ENCODE peak calls at places on chromosomes 5 and 9, in four cellular contexts. One of them, this sample, is unnamed. For H3K4me1, the result is how much of the 10 kb centered on the place peaks cover.

GRCh38 chr5:73950441-73950873 is 324.5 kb downstream of the ARHGEF28 start:
- DNase-seq in A549: no peak
- DNase-seq in GM23248: peak
- DNase-seq in CD4-positive, CD25-positive, alpha-beta regulatory T cell: no peak
- DNase-seq in this sample: no peak

GRCh38 chr9:21591221-21592062 is 109.3 kb upstream of the IFNE start:
- DNase-seq in A549: peak
- DNase-seq in GM23248: peak
- DNase-seq in CD4-positive, CD25-positive, alpha-beta regulatory T cell: peak
- DNase-seq in this sample: no peak

GRCh38 chr9:93132287-93132927 is 1.6 kb downstream of the NINJ1 start:
- DNase-seq in A549: peak
- DNase-seq in GM23248: peak
- DNase-seq in CD4-positive, CD25-positive, alpha-beta regulatory T cell: no peak
- DNase-seq in this sample: peak

GRCh38 chr9:87267251-87267679 is 230.4 kb upstream of the DAPK1 start:
- DNase-seq in A549: no peak
- DNase-seq in GM23248: peak
- DNase-seq in CD4-positive, CD25-positive, alpha-beta regulatory T cell: no peak
- DNase-seq in this sample: no peak

GRCh38 chr5:99037668-99038067 is 108.9 kb upstream of the CHD1 start:
- DNase-seq in A549: no peak
- DNase-seq in GM23248: no peak
- DNase-seq in CD4-positive, CD25-positive, alpha-beta regulatory T cell: peak
- DNase-seq in this sample: no peak

GRCh38 chr5:194603-195209 is 3.4 kb downstream of the LRRC14B start:
- DNase-seq in A549: no peak
- DNase-seq in GM23248: no peak
- DNase-seq in CD4-positive, CD25-positive, alpha-beta regulatory T cell: no peak
- DNase-seq in this sample: no peak

GRCh38 chr5:24385617-24386016 is 259.2 kb downstream of the CDH10 start:
- DNase-seq in A549: no peak
- DNase-seq in GM23248: no peak
- DNase-seq in CD4-positive, CD25-positive, alpha-beta regulatory T cell: no peak
- DNase-seq in this sample: no peak

GRCh38 chr5:139863855-139864558 is 68.4 kb downstream of the PSD2 start:
- DNase-seq in A549: peak
- DNase-seq in GM23248: peak
- DNase-seq in CD4-positive, CD25-positive, alpha-beta regulatory T cell: peak
- DNase-seq in this sample: peak

GRCh38 chr9:107628444-107628843 is 138.9 kb upstream of the KLF4 start:
- DNase-seq in A549: no peak
- DNase-seq in GM23248: no peak
- DNase-seq in CD4-positive, CD25-positive, alpha-beta regulatory T cell: no peak
- DNase-seq in this sample: no peak

GRCh38 chr9:2132484-2133082 is 117.4 kb downstream of the SMARCA2 start:
- DNase-seq in A549: peak
- DNase-seq in GM23248: peak
- DNase-seq in CD4-positive, CD25-positive, alpha-beta regulatory T cell: peak
- DNase-seq in this sample: no peak

GRCh38 chr5:125398466-125398865 is 652.0 kb upstream of the ZNF608 start:
- DNase-seq in A549: no peak
- DNase-seq in GM23248: no peak
- DNase-seq in CD4-positive, CD25-positive, alpha-beta regulatory T cell: no peak
- DNase-seq in this sample: no peak

GRCh38 chr9:19087601-19088000 is 15.1 kb downstream of the HAUS6 start:
- DNase-seq in A549: no peak
- DNase-seq in GM23248: peak
- DNase-seq in CD4-positive, CD25-positive, alpha-beta regulatory T cell: no peak
- DNase-seq in this sample: no peak

GRCh38 chr9:78613006-78613405 is 316.1 kb downstream of the PSAT1 start:
- DNase-seq in A549: no peak
- DNase-seq in GM23248: no peak
- DNase-seq in CD4-positive, CD25-positive, alpha-beta regulatory T cell: no peak
- DNase-seq in this sample: no peak

GRCh38 chr9:116873937-116874900 is 187.1 kb downstream of the TRIM32 start:
- DNase-seq in A549: no peak
- DNase-seq in GM23248: no peak
- DNase-seq in CD4-positive, CD25-positive, alpha-beta regulatory T cell: no peak
- DNase-seq in this sample: no peak

GRCh38 chr5:134142806-134143205 is 28.3 kb downstream of the TCF7 start:
- DNase-seq in A549: no peak
- DNase-seq in GM23248: no peak
- DNase-seq in CD4-positive, CD25-positive, alpha-beta regulatory T cell: no peak
- DNase-seq in this sample: no peak

GRCh38 chr5:167626341-167627118 is 664.9 kb upstream of the WWC1 start:
- DNase-seq in A549: no peak
- DNase-seq in GM23248: peak
- DNase-seq in CD4-positive, CD25-positive, alpha-beta regulatory T cell: no peak
- DNase-seq in this sample: no peak

GRCh38 chr9:38687389-38687842 is 32.5 kb downstream of the FAM240B start:
- DNase-seq in A549: peak
- DNase-seq in GM23248: no peak
- DNase-seq in CD4-positive, CD25-positive, alpha-beta regulatory T cell: peak
- DNase-seq in this sample: no peak

GRCh38 chr9:129071526-129072131 is 9.3 kb upstream of the DOLPP1 start:
- DNase-seq in A549: no peak
- DNase-seq in GM23248: no peak
- DNase-seq in CD4-positive, CD25-positive, alpha-beta regulatory T cell: peak
- DNase-seq in this sample: peak

GRCh38 chr9:132622144-132622543 is 39.7 kb downstream of the BARHL1 start:
- DNase-seq in A549: no peak
- DNase-seq in GM23248: peak
- DNase-seq in CD4-positive, CD25-positive, alpha-beta regulatory T cell: no peak
- DNase-seq in this sample: no peak

GRCh38 chr5:59712836-59713487 is 180.6 kb downstream of the PDE4D start:
- DNase-seq in A549: no peak
- DNase-seq in GM23248: no peak
- DNase-seq in CD4-positive, CD25-positive, alpha-beta regulatory T cell: peak
- DNase-seq in this sample: no peak

GRCh38 chr5:155250601-155251000 is 237.0 kb downstream of the KIF4B start:
- DNase-seq in A549: no peak
- DNase-seq in GM23248: no peak
- DNase-seq in CD4-positive, CD25-positive, alpha-beta regulatory T cell: no peak
- DNase-seq in this sample: peak

GRCh38 chr5:66727630-66728029 is 131.4 kb downstream of the MAST4 start:
- DNase-seq in A549: no peak
- DNase-seq in GM23248: no peak
- DNase-seq in CD4-positive, CD25-positive, alpha-beta regulatory T cell: no peak
- DNase-seq in this sample: no peak

GRCh38 chr9:134317431-134318414 is 8.5 kb upstream of the RXRA start:
- DNase-seq in A549: no peak
- DNase-seq in GM23248: peak
- DNase-seq in CD4-positive, CD25-positive, alpha-beta regulatory T cell: no peak
- DNase-seq in this sample: no peak

GRCh38 chr5:180873628-180874520 is 12.8 kb upstream of the ZFP62 start:
- DNase-seq in A549: no peak
- DNase-seq in GM23248: peak
- DNase-seq in CD4-positive, CD25-positive, alpha-beta regulatory T cell: peak
- DNase-seq in this sample: no peak

GRCh38 chr9:87109182-87109581 is 161.9 kb upstream of the GAS1 start:
- DNase-seq in A549: no peak
- DNase-seq in GM23248: peak
- DNase-seq in CD4-positive, CD25-positive, alpha-beta regulatory T cell: no peak
- DNase-seq in this sample: no peak

GRCh38 chr9:89137548-89138462 is 40.8 kb downstream of the SHC3 start:
- DNase-seq in A549: peak
- DNase-seq in GM23248: peak
- DNase-seq in CD4-positive, CD25-positive, alpha-beta regulatory T cell: no peak
- DNase-seq in this sample: no peak

GRCh38 chr9:82540175-82540574 is 522.8 kb downstream of the RASEF start:
- DNase-seq in A549: no peak
- DNase-seq in GM23248: peak
- DNase-seq in CD4-positive, CD25-positive, alpha-beta regulatory T cell: no peak
- DNase-seq in this sample: no peak

GRCh38 chr9:111400564-111400898 is 70.5 kb upstream of the OR2K2 start:
- DNase-seq in A549: no peak
- DNase-seq in GM23248: peak
- DNase-seq in CD4-positive, CD25-positive, alpha-beta regulatory T cell: no peak
- DNase-seq in this sample: no peak

GRCh38 chr9:34809504-34810186 is 99.7 kb upstream of the CCL21 start:
- DNase-seq in A549: no peak
- DNase-seq in GM23248: peak
- DNase-seq in CD4-positive, CD25-positive, alpha-beta regulatory T cell: no peak
- DNase-seq in this sample: no peak

GRCh38 chr9:129259373-129259772 is 81.3 kb upstream of the IER5L start:
- DNase-seq in A549: no peak
- DNase-seq in GM23248: no peak
- DNase-seq in CD4-positive, CD25-positive, alpha-beta regulatory T cell: no peak
- DNase-seq in this sample: no peak

GRCh38 chr5:34658023-34658422 is 1.9 kb downstream of the RAI14 start:
- DNase-seq in A549: peak
- DNase-seq in GM23248: peak
- DNase-seq in CD4-positive, CD25-positive, alpha-beta regulatory T cell: no peak
- DNase-seq in this sample: no peak

GRCh38 chr9:19156026-19156474 is 28.8 kb upstream of the PLIN2 start:
- DNase-seq in A549: no peak
- DNase-seq in GM23248: no peak
- DNase-seq in CD4-positive, CD25-positive, alpha-beta regulatory T cell: peak
- DNase-seq in this sample: no peak

GRCh38 chr5:1751026-1751863 is 48.4 kb downstream of the MRPL36 start:
- DNase-seq in A549: no peak
- DNase-seq in GM23248: no peak
- DNase-seq in CD4-positive, CD25-positive, alpha-beta regulatory T cell: no peak
- DNase-seq in this sample: no peak

GRCh38 chr9:69136781-69137180 is 37.3 kb upstream of the TJP2 start:
- DNase-seq in A549: no peak
- DNase-seq in GM23248: no peak
- DNase-seq in CD4-positive, CD25-positive, alpha-beta regulatory T cell: no peak
- DNase-seq in this sample: no peak

GRCh38 chr5:119537704-119538103 is 85.4 kb downstream of the HSD17B4 start:
- DNase-seq in A549: no peak
- DNase-seq in GM23248: no peak
- DNase-seq in CD4-positive, CD25-positive, alpha-beta regulatory T cell: peak
- DNase-seq in this sample: no peak

GRCh38 chr5:131633830-131634229 is 1.2 kb downstream of the RAPGEF6 start:
- DNase-seq in A549: no peak
- DNase-seq in GM23248: no peak
- DNase-seq in CD4-positive, CD25-positive, alpha-beta regulatory T cell: peak
- DNase-seq in this sample: no peak

GRCh38 chr5:157451806-157452205 is 8.2 kb upstream of the NIPAL4 start:
- DNase-seq in A549: no peak
- DNase-seq in GM23248: no peak
- DNase-seq in CD4-positive, CD25-positive, alpha-beta regulatory T cell: no peak
- DNase-seq in this sample: no peak

GRCh38 chr5:149210968-149211495 is 60.6 kb upstream of the AFAP1L1 start:
- DNase-seq in A549: no peak
- DNase-seq in GM23248: no peak
- DNase-seq in CD4-positive, CD25-positive, alpha-beta regulatory T cell: no peak
- DNase-seq in this sample: no peak

GRCh38 chr5:79973511-79973910 is 17.6 kb downstream of the MTX3 start:
- DNase-seq in A549: no peak
- DNase-seq in GM23248: peak
- DNase-seq in CD4-positive, CD25-positive, alpha-beta regulatory T cell: no peak
- DNase-seq in this sample: peak

DNA sequence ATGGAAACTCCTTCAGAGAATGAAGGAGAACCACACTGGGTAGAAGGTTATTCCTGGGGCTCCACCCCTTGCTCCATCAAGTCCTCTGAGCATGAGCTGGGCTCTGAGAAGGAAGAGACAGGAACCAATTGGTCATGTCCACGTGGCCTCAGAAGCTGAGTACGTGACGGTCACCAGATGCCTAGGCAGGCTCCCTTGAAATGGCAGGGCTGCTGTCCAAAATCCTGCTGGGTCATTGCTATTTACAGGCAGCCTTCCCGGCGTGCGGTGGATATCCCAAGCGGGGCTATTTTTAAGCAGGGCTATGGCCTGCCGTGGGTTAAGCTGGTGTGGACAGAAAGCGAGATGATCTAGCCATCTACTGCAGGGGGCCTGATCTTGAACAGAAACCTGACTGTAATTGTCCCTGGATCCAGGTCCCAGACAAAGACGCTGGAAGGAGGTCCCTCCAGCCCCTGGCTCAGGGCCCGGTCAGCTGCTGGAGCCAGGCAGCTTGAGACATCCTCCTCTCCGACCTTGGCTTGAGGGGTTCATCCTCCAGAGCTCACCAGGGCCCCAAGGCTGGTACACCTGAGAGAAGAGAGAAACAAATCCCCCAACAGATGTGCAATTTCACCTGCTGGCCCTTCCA is 558 bp upstream of the CKMT2 start:
- DNase-seq in A549: no peak
- DNase-seq in GM23248: peak
- DNase-seq in CD4-positive, CD25-positive, alpha-beta regulatory T cell: no peak
- DNase-seq in this sample: no peak
- H3K4me1 ChIP-seq in A549: under half
- H3K4me1 ChIP-seq in GM23248: under half
- H3K4me1 ChIP-seq in CD4-positive, CD25-positive, alpha-beta regulatory T cell: under half
- H3K4me1 ChIP-seq in this sample: under half

GRCh38 chr5:172114875-172115422 is 73.1 kb downstream of the STK10 start:
- DNase-seq in A549: no peak
- DNase-seq in GM23248: no peak
- DNase-seq in CD4-positive, CD25-positive, alpha-beta regulatory T cell: peak
- DNase-seq in this sample: no peak
- H3K4me3 ChIP-seq in A549: no peak
- H3K4me3 ChIP-seq in GM23248: no peak
- H3K4me3 ChIP-seq in CD4-positive, CD25-positive, alpha-beta regulatory T cell: peak
- H3K4me3 ChIP-seq in this sample: no peak

GRCh38 chr9:95025213-95026170 is 292.0 kb downstream of the FANCC start:
- DNase-seq in A549: no peak
- DNase-seq in GM23248: peak
- DNase-seq in CD4-positive, CD25-positive, alpha-beta regulatory T cell: no peak
- DNase-seq in this sample: peak
- H3K4me1 ChIP-seq in A549: half or more
- H3K4me1 ChIP-seq in GM23248: half or more
- H3K4me1 ChIP-seq in CD4-positive, CD25-positive, alpha-beta regulatory T cell: under half
- H3K4me1 ChIP-seq in this sample: under half

GRCh38 chr9:136239963-136240330 is 5.7 kb downstream of the QSOX2 start:
- DNase-seq in A549: no peak
- DNase-seq in GM23248: no peak
- DNase-seq in CD4-positive, CD25-positive, alpha-beta regulatory T cell: no peak
- DNase-seq in this sample: no peak
- H3K4me3 ChIP-seq in A549: no peak
- H3K4me3 ChIP-seq in GM23248: no peak
- H3K4me3 ChIP-seq in CD4-positive, CD25-positive, alpha-beta regulatory T cell: no peak
- H3K4me3 ChIP-seq in this sample: no peak

This sample was measured in HAP-1.